ENCODE peak calls at places on chromosomes 11 and 22, in nine cellular contexts. R is astrocyte; S is thoracic aorta; O is pancreas; P is effector memory CD4-positive, alpha-beta T cell; U is suprapubic skin; X is cardiac muscle cell; Q is naive thymus-derived CD4-positive, alpha-beta T cell; H is spleen. G is an unnamed sample. For H3K4me1 and H3K27me3, the result is how much of the 10 kb centered on the place peaks cover.

GRCh38 chr11:67389477-67389876 is 2.3 kb upstream of the RAD9A start:
- DNase-seq in R (no peak), S (no peak), O (no peak), P (no peak), U (no peak), X (no peak), Q (peak), H (peak), G (no peak)

GRCh38 chr11:16809901-16810668 is 71.6 kb downstream of the C11orf58 start:
- DNase-seq in R (peak), S (no peak), O (no peak), P (no peak), U (peak), X (peak), Q (no peak), H (peak), G (no peak)

GRCh38 chr11:72576196-72576595 is 98.0 kb downstream of the PDE2A start:
- DNase-seq in R (no peak), S (no peak), O (no peak), P (no peak), U (peak), X (no peak), Q (no peak), H (no peak), G (no peak)

GRCh38 chr11:47270331-47271271 is 668 bp downstream of the MADD start:
- DNase-seq in R (peak), S (no peak), O (peak), P (peak), U (no peak), X (peak), Q (peak), H (peak), G (no peak)

GRCh38 chr11:104402812-104403521 is 239.0 kb upstream of the PDGFD start:
- DNase-seq in R (peak), S (no peak), O (no peak), P (no peak), U (no peak), X (no peak), Q (no peak), H (no peak), G (no peak)

GRCh38 chr11:43825217-43825816 is 55.3 kb upstream of the ALKBH3 start:
- DNase-seq in R (no peak), S (no peak), O (no peak), P (no peak), U (no peak), X (peak), Q (no peak), H (no peak), G (no peak)

GRCh38 chr11:93652161-93652597 is 9.3 kb upstream of the CEP295 start:
- DNase-seq in R (peak), S (no peak), O (no peak), P (no peak), U (no peak), X (peak), Q (peak), H (no peak), G (no peak)

GRCh38 chr11:17350455-17351170 is 987 bp upstream of the NCR3LG1 start:
- DNase-seq in R (no peak), S (no peak), O (no peak), P (no peak), U (no peak), X (no peak), Q (no peak), H (no peak), G (no peak)

GRCh38 chr11:47889714-47890441 is 41.7 kb upstream of the NUP160 start:
- DNase-seq in R (no peak), S (no peak), O (no peak), P (no peak), U (no peak), X (no peak), Q (peak), H (no peak), G (no peak)

DNA sequence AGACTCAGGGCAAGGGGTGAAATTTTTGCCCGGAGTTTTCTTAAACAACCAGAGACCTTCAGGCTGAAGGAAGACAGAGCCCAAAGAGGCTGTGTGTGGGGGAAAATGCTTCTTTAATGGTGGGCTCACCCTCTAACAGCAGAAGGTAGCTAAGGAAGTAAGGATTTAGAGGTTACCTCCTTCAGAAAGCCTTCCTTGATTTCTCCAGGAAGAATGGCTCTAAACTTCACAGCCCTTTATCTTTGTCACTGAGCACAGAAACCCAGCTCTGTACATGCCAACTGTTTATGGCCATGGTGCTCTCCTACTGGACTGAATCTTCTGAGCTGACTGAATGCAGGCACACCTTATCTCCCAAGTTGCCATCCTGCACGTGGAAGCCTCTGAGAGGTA is 196.0 kb downstream of the TENM4 start:
- DNase-seq in R (no peak), S (no peak), O (no peak), P (no peak), U (no peak), X (no peak), Q (no peak), H (no peak), G (no peak)
- H3K27ac ChIP-seq in R (peak), S (peak), O (no peak), P (no peak), U (peak), X (no peak), Q (no peak), H (no peak), G (peak)

GRCh38 chr11:69294621-69295078 is 695 bp downstream of the MYEOV start:
- DNase-seq in R (no peak), S (no peak), O (no peak), P (no peak), U (no peak), X (no peak), Q (no peak), H (peak), G (no peak)
- H3K4me1 ChIP-seq in R (under half), S (under half), O (under half), P (under half), U (half or more), X (under half), Q (under half), H (half or more), G (under half)

GRCh38 chr11:19162946-19163345 is 38.8 kb downstream of the CSRP3 start:
- DNase-seq in R (no peak), S (no peak), O (no peak), P (no peak), U (no peak), X (no peak), Q (no peak), H (no peak), G (no peak)
- H3K27me3 ChIP-seq in R (under half), S (under half), O (under half), P (under half), U (under half), X (under half), Q (under half), H (under half), G (under half)

DNA sequence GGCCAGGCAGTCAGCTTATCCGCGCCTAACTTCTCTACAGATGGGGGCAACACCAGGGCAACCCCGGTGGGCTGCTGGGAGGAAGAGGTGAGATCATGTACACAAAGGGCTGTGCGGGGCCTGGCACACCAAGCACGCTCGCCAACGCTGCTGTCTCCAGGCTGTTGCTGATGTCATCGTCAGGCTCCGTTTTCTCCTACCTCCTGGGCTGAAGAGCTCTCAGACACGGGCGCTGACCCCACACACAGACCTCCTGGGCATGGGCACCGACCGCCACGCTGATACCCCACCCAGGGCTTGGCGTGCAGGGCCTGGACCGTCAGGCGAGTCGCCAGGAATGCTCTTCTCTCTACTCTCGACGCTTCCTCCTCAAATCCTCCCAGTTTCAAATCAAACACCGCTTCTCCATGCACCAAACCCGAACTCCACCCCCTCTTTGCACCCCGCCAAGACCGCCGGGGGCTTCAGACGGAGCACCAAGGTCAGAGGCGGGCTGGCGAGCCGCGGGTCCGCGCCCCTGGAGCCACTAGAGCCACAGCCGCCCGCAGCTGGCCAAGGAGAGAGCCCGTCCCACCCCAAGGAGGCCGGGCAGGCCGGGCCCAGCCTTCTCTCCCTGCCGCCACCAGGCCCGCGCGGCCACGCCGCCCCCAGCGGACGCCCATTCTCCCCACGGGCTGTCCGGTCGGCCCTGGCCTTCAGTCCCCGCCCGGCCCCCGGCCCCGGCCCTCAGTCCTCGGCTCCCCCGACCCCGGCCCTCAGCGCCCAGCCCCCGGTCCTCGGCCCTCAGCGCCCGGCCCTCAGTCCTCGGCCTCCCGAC is 772 bp downstream of the SBF1 start:
- DNase-seq in R (peak), S (no peak), O (no peak), P (no peak), U (peak), X (peak), Q (no peak), H (peak), G (no peak)
- H3K27ac ChIP-seq in R (peak), S (peak), O (peak), P (peak), U (peak), X (peak), Q (peak), H (peak), G (peak)

DNA sequence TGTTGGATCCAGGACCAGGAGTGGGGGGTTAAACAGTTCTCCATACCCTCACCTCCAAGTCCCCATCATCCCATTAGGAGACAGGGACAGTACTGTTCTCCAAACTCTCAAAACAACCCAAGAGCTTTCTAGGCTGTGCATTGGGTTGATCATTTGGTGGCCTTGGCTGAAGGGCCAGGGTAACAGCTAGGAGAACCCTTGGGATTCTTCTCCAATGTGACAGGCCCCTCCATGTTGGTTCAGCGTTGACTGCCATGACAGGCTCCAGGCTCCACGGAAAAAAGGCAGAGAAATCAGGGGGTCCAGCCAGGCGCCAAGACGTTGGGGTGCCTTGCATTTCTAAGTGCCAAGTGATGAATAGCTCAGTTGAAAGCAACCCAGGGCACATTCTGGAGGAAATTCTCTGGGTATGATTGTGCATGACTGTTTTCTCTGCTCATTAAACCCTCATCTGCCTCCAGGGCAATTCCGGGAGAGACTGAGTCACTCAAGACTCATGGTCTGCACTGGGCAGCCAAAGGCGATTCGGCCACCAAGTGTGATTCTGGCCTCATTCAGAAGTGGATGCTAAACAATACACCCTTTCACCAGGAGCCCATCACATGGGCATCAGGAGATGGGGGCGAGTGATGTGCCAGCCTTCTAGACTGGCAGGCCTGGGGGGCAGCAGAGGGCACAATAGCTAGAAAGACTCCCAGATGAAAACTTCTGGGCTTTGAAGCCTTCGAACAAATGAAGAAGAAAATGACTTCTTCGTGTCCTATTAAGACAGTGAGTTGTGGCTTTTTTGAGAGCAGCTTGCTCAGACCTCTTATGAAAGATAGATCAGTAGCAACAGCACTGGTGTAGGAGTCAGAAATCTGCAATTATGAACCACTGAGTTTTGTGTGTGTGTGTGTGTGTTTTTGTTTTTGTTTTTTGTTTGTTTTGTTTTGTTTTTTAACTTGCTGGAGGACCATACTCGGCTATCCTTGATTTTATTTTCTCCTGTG is 27.7 kb downstream of the CD44 start:
- DNase-seq in R (peak), S (peak), O (no peak), P (no peak), U (no peak), X (peak), Q (peak), H (peak), G (no peak)
- H3K4me1 ChIP-seq in R (half or more), S (half or more), O (half or more), P (half or more), U (half or more), X (under half), Q (half or more), H (half or more), G (under half)

GRCh38 chr11:131568318-131568717 is 197.9 kb downstream of the NTM start:
- DNase-seq in R (no peak), S (no peak), O (no peak), P (no peak), U (no peak), X (no peak), Q (no peak), H (no peak), G (no peak)

GRCh38 chr11:131572423-131572822 is 202.0 kb downstream of the NTM start:
- DNase-seq in R (no peak), S (no peak), O (no peak), P (no peak), U (no peak), X (no peak), Q (no peak), H (no peak), G (no peak)

DNA sequence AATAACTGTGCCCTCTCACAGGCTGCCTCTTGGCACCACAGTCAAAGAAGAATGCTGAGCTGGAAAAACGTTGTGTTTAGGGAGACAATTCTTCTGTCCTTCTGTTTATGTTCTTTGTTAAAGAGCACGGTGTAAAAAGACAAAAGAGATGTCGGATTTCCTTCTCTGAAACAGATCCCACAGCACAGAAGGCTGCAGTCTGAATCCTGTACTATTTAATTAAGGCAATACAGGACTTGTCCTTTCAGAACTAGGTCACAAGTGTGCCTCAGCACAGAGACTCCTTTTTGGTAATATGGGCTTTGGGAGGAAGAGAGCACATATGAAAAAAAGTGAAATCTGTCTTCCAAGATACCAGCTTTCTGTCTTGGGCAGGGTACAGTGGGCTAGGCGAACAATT is 201.2 kb downstream of the NTM start:
- DNase-seq in R (no peak), S (no peak), O (no peak), P (no peak), U (no peak), X (no peak), Q (no peak), H (no peak), G (no peak)
- H3K27me3 ChIP-seq in R (under half), S (under half), O (under half), P (under half), U (under half), X (under half), Q (under half), H (under half), G (under half)